ENCODE peak calls at places on chromosome 15, in four cellular contexts. K is GM23338, S is GM23248, R is HCT116. Y is an unnamed sample.

GRCh38 chr15:90154861-90155626 is 46.1 kb upstream of the SEMA4B start:
- DNase-seq in K (no peak), S (peak), R (no peak), Y (peak)

GRCh38 chr15:34725565-34725964 is 29.2 kb downstream of the GJD2 start:
- DNase-seq in K (no peak), S (peak), R (no peak), Y (no peak)

GRCh38 chr15:71434774-71435173 is 319.5 kb downstream of the THSD4 start:
- DNase-seq in K (no peak), S (no peak), R (no peak), Y (peak)

GRCh38 chr15:28058082-28058481 is 41.0 kb downstream of the OCA2 start:
- DNase-seq in K (no peak), S (no peak), R (no peak), Y (no peak)

GRCh38 chr15:78197632-78198031 is 36.7 kb downstream of the ACSBG1 start:
- DNase-seq in K (no peak), S (no peak), R (no peak), Y (no peak)

GRCh38 chr15:32706704-32707103 is 11.1 kb upstream of the GREM1 start:
- DNase-seq in K (no peak), S (peak), R (no peak), Y (peak)

GRCh38 chr15:26013946-26014345 is 150.8 kb upstream of the ATP10A start:
- DNase-seq in K (peak), S (peak), R (no peak), Y (peak)

GRCh38 chr15:68650901-68651709 is 72.3 kb downstream of the CORO2B start:
- DNase-seq in K (peak), S (no peak), R (peak), Y (peak)

GRCh38 chr15:68352401-68353062 is 75.0 kb downstream of the FEM1B start:
- DNase-seq in K (no peak), S (peak), R (peak), Y (peak)

GRCh38 chr15:31323627-31324026 is 3.0 kb upstream of the KLF13 start:
- DNase-seq in K (no peak), S (no peak), R (no peak), Y (no peak)

GRCh38 chr15:55250951-55251350 is 38.7 kb downstream of the RAB27A start:
- DNase-seq in K (no peak), S (no peak), R (no peak), Y (no peak)

GRCh38 chr15:100187677-100188076 is 154.1 kb downstream of the ADAMTS17 start:
- DNase-seq in K (no peak), S (no peak), R (no peak), Y (no peak)

GRCh38 chr15:43920201-43920600 is 93.4 kb downstream of the WDR76 start:
- DNase-seq in K (no peak), S (no peak), R (no peak), Y (no peak)

GRCh38 chr15:55991841-55992768 is 1.3 kb downstream of the NEDD4 start:
- DNase-seq in K (no peak), S (peak), R (no peak), Y (no peak)

GRCh38 chr15:88401972-88402656 is 65.1 kb downstream of the MRPL46 start:
- DNase-seq in K (peak), S (peak), R (no peak), Y (no peak)

GRCh38 chr15:40150163-40150925 is 10.5 kb upstream of the BUB1B start:
- DNase-seq in K (no peak), S (peak), R (peak), Y (peak)

GRCh38 chr15:61275901-61276300 is 46.8 kb upstream of the RORA start:
- DNase-seq in K (no peak), S (no peak), R (no peak), Y (no peak)

GRCh38 chr15:31308185-31308639 is 18.4 kb upstream of the KLF13 start:
- DNase-seq in K (peak), S (no peak), R (no peak), Y (no peak)

GRCh38 chr15:92882697-92883642 is 17.2 kb upstream of the CHD2 start:
- DNase-seq in K (no peak), S (peak), R (no peak), Y (no peak)

GRCh38 chr15:65460948-65461347 is 38.2 kb upstream of the IGDCC4 start:
- DNase-seq in K (no peak), S (peak), R (no peak), Y (no peak)

GRCh38 chr15:76116138-76116885 is 56.5 kb downstream of the TMEM266 start:
- DNase-seq in K (peak), S (no peak), R (no peak), Y (no peak)

GRCh38 chr15:78841307-78841706 is 30.0 kb upstream of the ADAMTS7 start:
- DNase-seq in K (no peak), S (peak), R (no peak), Y (no peak)

GRCh38 chr15:79130535-79131130 is 40.1 kb upstream of the RASGRF1 start:
- DNase-seq in K (peak), S (no peak), R (no peak), Y (peak)

DNA sequence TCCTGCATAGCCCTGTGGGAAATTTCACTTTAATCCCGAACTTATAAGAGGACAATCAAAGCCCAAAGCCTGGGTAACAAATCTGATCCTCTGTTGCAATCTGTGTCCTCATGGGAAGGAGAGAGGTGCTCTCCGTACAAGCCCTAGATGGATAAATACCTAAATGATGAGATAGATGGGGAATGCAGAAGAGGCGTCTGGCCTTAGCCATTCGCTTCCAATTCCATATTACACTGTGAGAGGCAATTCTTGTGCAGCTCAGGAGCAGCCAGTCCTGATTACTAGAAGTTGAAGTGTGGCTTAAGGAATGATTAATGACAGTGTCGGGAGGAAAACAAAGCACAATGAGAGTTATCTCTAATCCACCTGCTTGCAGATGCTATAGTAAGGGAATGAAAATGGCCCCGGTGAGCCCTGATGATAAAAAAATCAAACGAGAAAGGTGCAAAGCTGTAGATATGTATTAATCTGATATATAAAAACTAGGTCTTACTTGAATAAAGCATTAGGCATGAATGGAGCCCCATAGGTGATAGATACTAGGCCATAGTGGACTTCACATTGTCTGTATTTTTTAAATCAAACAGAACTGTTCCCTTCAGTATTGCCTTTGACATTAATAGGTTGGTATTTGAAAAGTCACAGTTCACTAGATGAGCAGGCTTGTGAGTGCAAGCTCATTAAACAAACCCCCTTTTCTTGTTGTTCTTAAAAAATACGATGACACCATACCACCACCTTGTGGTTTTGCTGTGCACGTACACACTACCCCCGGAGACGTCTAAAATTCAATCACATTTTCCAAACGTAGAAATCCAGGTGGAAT is 54.2 kb upstream of the TMCO5A start:
- DNase-seq in K (peak), S (peak), R (peak), Y (peak)
- TF ChIP-seq EZH2phosphoT487 in K (no peak), S (no peak), R (no peak), Y (no peak)

DNA sequence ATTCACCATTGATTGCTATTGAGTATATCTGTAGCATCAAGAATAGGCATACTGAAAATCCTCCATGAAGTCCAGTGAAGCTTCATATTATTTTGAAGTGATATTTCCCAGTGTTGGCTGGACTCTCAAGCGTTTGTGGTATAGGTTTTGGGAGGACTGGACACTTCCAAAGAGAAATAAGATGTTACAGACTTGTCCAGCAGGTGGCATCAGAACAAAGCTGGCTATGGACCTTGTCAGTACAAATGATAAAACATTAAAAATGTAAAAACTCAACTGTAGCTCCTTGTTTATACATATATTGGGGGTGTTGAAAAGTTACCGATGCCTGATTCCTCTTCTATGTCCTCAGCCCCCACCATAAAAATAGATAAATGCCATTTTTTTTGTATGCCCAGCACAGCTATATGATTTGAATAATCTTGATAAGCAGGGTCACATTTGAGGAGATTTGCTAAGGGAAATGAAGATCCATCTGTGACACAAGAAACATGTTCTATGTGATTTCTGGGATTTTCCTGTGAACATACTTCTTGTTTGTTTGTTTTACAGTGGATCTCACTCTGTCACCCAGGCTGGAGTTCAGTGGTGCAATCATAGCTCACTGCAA is 54.5 kb upstream of the GOLGA6B start:
- DNase-seq in K (peak), S (peak), R (peak), Y (peak)
- TF ChIP-seq EZH2phosphoT487 in K (no peak), S (no peak), R (no peak), Y (no peak)

DNA sequence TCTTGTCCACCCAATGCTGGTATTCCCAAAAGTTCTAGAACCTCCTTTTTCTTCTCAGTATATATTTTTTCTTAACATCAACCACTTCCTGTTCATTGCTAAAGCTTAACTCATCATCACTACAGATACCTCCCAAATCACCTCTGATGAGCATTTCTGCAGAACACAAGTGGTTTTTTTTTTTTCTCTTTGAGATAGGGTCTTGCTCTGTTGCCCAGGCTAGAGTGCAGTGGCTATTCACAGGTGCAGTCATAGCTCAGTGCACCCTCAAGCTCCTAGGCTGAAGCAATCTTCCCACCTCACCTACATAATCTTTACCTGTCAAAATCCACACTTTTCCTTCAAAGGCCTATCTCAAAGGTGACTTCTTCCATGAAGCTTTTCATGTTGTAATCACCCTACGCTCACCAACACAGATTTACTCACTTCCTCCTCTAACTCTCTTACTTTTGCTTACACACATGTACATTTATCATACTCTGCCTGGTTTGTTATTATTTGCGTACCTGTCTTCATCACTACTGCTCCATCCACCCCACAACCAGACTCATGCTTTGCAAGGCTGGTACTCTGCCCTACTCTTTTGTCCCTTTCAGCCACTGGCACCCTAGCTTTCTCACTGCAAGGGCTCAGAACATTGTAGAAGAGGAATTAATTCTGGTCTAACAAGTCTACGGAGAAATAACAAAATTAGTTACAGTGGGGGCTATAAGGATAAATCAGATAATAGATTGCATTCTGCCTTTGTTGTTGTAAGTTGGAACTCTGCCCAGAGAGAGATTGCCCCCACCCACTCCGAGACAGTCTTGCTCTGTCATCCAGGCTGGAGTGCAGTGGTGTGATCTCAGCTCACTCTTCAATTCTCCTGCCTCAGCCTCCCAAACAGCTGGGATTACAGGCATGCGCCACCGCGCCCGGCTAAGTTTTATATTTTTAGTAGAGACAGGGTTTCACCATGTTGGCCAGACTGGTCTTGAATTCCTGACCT is 27.5 kb downstream of the HERC1 start:
- DNase-seq in K (no peak), S (no peak), R (no peak), Y (no peak)
- TF ChIP-seq EZH2phosphoT487 in K (no peak), S (no peak), R (no peak), Y (no peak)

GRCh38 chr15:83398591-83398990 is 48.5 kb upstream of the SH3GL3 start:
- DNase-seq in K (no peak), S (peak), R (no peak), Y (peak)
- TF ChIP-seq EZH2phosphoT487 in K (no peak), S (no peak), R (no peak), Y (no peak)

DNA sequence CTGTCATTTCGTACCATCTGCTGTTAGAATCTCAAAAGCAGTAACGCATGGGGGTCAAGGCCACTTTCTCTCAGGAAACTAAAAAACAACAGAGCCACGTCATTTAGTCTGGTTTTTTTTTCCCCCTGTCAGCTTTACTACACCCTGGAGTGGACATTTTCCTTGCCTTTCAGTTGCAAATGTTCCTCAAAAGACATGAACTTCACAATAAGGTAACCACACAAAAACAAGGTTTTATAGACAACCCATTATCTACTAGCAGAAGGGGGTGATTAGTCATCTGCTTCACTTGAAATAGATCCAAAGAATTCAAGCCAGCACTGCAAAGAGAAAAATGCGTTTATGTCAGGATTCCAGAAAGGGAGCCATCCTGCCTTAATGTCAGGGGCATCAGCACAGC is 171.8 kb upstream of the CDIN1 start:
- DNase-seq in K (no peak), S (peak), R (no peak), Y (peak)
- TF ChIP-seq EZH2phosphoT487 in K (no peak), S (no peak), R (no peak), Y (no peak)

DNA sequence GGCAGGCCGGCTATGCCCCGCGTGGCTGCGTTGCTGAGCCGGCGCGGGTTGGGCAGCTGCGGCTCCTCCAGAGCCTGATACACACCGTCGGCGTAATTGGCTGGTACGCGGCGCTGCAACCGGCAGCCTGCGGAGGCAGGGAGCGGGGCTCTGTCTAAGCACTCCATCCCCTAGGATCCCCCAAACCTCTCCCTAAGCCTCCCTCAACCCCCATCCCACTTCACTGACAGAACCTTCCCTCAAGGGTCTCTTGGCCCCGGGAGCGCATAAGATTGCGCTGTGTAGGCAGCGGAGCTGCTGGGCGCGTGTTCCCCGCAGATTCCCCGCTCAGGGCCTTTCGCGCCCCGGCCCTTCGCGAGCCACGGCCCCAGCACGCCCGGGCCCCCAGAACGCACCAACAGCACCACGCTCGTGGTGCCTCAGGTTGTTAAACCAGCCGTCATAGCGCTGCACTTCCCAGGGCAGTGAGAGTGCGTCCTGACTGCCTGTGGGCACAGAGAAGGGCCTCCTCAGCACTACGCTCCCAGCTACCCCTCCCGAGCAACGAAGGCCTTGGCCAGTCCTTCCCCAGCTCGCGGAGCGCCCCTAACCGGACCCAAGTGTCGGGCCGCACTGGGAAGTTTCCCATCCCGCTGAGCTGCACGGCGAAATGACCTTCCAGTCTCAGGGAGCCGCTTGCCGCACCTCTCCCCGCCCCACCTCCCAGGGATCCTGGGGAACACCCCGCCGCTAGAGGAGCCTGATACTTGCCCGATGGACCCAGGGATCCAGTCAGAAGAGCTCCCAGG is 1.2 kb downstream of the DUOX2 start:
- DNase-seq in K (peak), S (peak), R (no peak), Y (no peak)
- TF ChIP-seq EZH2phosphoT487 in K (peak), S (peak), R (no peak), Y (no peak)